ENCODE peak calls at places on chromosome 20, in nine cellular contexts. A is NT2/D1; C is tibial artery; N is sigmoid colon; K is H1; R is astrocyte; X is CD8-positive, alpha-beta memory T cell; Y is stomach; E is suprapubic skin. Q is an unnamed sample. For H3K27me3, H3K36me3 and H3K4me1, the result is how much of the 10 kb centered on the place peaks cover.

GRCh38 chr20:62523473-62524203 is 47.8 kb upstream of the GATA5 start:
- DNase-seq in A (peak), C (no peak), N (no peak), K (no peak), R (no peak), X (no peak), Y (no peak), E (no peak), Q (no peak)

GRCh38 chr20:22303523-22303922 is 280.8 kb downstream of the FOXA2 start:
- DNase-seq in A (no peak), C (no peak), N (no peak), K (no peak), R (no peak), X (no peak), Y (no peak), E (no peak), Q (no peak)

GRCh38 chr20:16005612-16006493 is 567.4 kb downstream of the KIF16B start:
- DNase-seq in A (peak), C (no peak), N (no peak), K (no peak), R (no peak), X (no peak), Y (no peak), E (no peak), Q (no peak)

GRCh38 chr20:5933802-5934436 is 16.4 kb downstream of the TRMT6 start:
- DNase-seq in A (no peak), C (no peak), N (no peak), K (no peak), R (no peak), X (no peak), Y (no peak), E (no peak), Q (no peak)

GRCh38 chr20:48722737-48723191 is 105.0 kb downstream of the PREX1 start:
- DNase-seq in A (no peak), C (peak), N (peak), K (no peak), R (peak), X (no peak), Y (peak), E (no peak), Q (no peak)

GRCh38 chr20:20839771-20840170 is 127.3 kb upstream of the RALGAPA2 start:
- DNase-seq in A (no peak), C (no peak), N (no peak), K (no peak), R (no peak), X (no peak), Y (no peak), E (no peak), Q (no peak)

GRCh38 chr20:11261533-11262000 is 587.8 kb upstream of the JAG1 start:
- DNase-seq in A (no peak), C (no peak), N (no peak), K (no peak), R (peak), X (no peak), Y (no peak), E (no peak), Q (no peak)

GRCh38 chr20:8946036-8946926 is 122.6 kb upstream of the PLCB4 start:
- DNase-seq in A (no peak), C (no peak), N (no peak), K (no peak), R (no peak), X (no peak), Y (no peak), E (no peak), Q (no peak)

GRCh38 chr20:32534661-32535240 is 50.4 kb downstream of the NOL4L start:
- DNase-seq in A (no peak), C (no peak), N (no peak), K (no peak), R (no peak), X (peak), Y (no peak), E (no peak), Q (no peak)

GRCh38 chr20:63020681-63021080 is 13.9 kb upstream of the BHLHE23 start:
- DNase-seq in A (no peak), C (no peak), N (no peak), K (no peak), R (no peak), X (no peak), Y (no peak), E (no peak), Q (no peak)

GRCh38 chr20:52446421-52447231 is 255.0 kb upstream of the ZFP64 start:
- DNase-seq in A (no peak), C (no peak), N (no peak), K (no peak), R (peak), X (no peak), Y (no peak), E (no peak), Q (no peak)

GRCh38 chr20:44805991-44806729 is 4.2 kb downstream of the RIMS4 start:
- DNase-seq in A (no peak), C (peak), N (peak), K (no peak), R (peak), X (no peak), Y (no peak), E (no peak), Q (no peak)

GRCh38 chr20:17431621-17432364 is 99.4 kb downstream of the BFSP1 start:
- DNase-seq in A (peak), C (no peak), N (peak), K (peak), R (peak), X (peak), Y (peak), E (no peak), Q (peak)

GRCh38 chr20:17438436-17439039 is 92.6 kb downstream of the BFSP1 start:
- DNase-seq in A (no peak), C (no peak), N (no peak), K (no peak), R (no peak), X (no peak), Y (no peak), E (no peak), Q (no peak)

GRCh38 chr20:17437251-17437650 is 93.9 kb downstream of the BFSP1 start:
- DNase-seq in A (no peak), C (no peak), N (no peak), K (no peak), R (no peak), X (no peak), Y (no peak), E (no peak), Q (no peak)

GRCh38 chr20:17439897-17440296 is 91.3 kb downstream of the BFSP1 start:
- DNase-seq in A (no peak), C (no peak), N (no peak), K (no peak), R (no peak), X (no peak), Y (no peak), E (no peak), Q (no peak)

DNA sequence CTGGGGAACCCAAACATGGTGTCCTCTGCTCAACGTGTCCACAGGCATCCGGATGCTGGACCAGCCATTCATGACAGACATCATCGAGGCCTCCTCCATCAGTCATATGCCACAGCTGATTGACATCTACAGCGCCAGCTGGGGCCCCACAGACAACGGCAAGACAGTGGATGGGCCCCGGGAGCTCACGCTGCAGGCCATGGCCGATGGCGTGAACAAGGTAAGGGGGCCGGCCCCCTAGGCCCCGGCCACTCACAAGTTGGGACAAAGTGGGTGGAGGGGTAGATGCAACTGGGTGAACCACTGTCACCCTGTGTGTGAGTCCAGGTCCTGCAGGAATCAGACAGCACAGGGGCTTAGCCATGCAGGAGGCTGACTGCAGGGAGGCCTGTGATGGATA is 94.5 kb downstream of the BFSP1 start:
- DNase-seq in A (no peak), C (no peak), N (no peak), K (no peak), R (no peak), X (no peak), Y (no peak), E (no peak), Q (no peak)
- H3K27me3 ChIP-seq in A (under half), C (under half), N (under half), K (under half), R (under half), X (under half), Y (under half), E (under half), Q (half or more)

GRCh38 chr20:34402461-34402860 is 39.4 kb downstream of the ITCH start:
- DNase-seq in A (no peak), C (no peak), N (no peak), K (no peak), R (no peak), X (no peak), Y (no peak), E (no peak), Q (no peak)
- H3K36me3 ChIP-seq in A (under half), C (under half), N (under half), K (under half), R (under half), X (under half), Y (under half), E (under half), Q (under half)

GRCh38 chr20:43749734-43750294 is 23.0 kb upstream of the GTSF1L start:
- DNase-seq in A (peak), C (peak), N (peak), K (peak), R (no peak), X (peak), Y (peak), E (peak), Q (peak)

GRCh38 chr20:43746344-43747137 is 19.7 kb upstream of the GTSF1L start:
- DNase-seq in A (no peak), C (no peak), N (no peak), K (no peak), R (no peak), X (no peak), Y (no peak), E (no peak), Q (no peak)

GRCh38 chr20:43744966-43745733 is 18.3 kb upstream of the GTSF1L start:
- DNase-seq in A (no peak), C (no peak), N (no peak), K (no peak), R (no peak), X (no peak), Y (peak), E (no peak), Q (no peak)

GRCh38 chr20:43750774-43751166 is 24.0 kb upstream of the GTSF1L start:
- DNase-seq in A (no peak), C (no peak), N (no peak), K (no peak), R (no peak), X (no peak), Y (no peak), E (no peak), Q (no peak)

GRCh38 chr20:43748274-43748673 is 21.5 kb upstream of the GTSF1L start:
- DNase-seq in A (no peak), C (no peak), N (no peak), K (no peak), R (no peak), X (no peak), Y (no peak), E (no peak), Q (no peak)
- H3K4me1 ChIP-seq in A (under half), C (under half), N (under half), K (under half), R (under half), X (under half), Y (under half), E (under half), Q (under half)

DNA sequence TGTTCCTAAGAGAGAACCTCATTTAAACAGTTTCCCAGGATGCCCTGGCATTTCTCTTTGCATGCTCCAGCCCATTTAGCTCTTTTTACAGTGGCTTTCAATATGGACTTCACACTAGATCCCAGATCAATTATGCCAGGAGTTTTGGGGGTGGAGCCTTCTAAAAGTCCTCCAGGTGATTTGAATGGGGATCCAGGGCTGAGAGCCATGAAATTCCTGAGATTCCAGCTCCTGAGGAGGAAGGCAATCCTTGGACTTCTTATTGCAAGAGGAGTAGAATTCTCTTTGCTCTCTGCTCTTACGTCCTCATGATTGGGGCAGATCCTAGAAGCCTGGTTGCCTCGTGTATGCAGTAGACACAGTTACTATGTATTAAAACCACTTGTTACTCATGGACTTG is 184.2 kb downstream of the DHX35 start:
- DNase-seq in A (peak), C (no peak), N (no peak), K (peak), R (no peak), X (no peak), Y (no peak), E (no peak), Q (no peak)
- H3K27me3 ChIP-seq in A (under half), C (under half), N (under half), K (under half), R (under half), X (under half), Y (under half), E (under half), Q (under half)

GRCh38 chr20:51423810-51424209 is 118.7 kb downstream of the NFATC2 start:
- DNase-seq in A (peak), C (no peak), N (no peak), K (peak), R (no peak), X (no peak), Y (no peak), E (no peak), Q (no peak)
- H3K36me3 ChIP-seq in A (under half), C (under half), N (under half), K (under half), R (under half), X (under half), Y (under half), E (under half), Q (under half)

GRCh38 chr20:37270586-37271420 is 9.2 kb upstream of the GHRH start:
- DNase-seq in A (no peak), C (no peak), N (no peak), K (no peak), R (peak), X (no peak), Y (no peak), E (no peak), Q (no peak)
- H3K4me1 ChIP-seq in A (under half), C (under half), N (under half), K (under half), R (under half), X (under half), Y (under half), E (under half), Q (under half)

Q was measured in left ventricle myocardium inferior.